ENCODE peak calls at places on chromosomes 1 and 21, in ten cellular contexts. G is ELF-1; V is activated CD8-positive, alpha-beta T cell treated with anti-CD3 and anti-CD28 coated beads, Interleukin-2, amount 10 ng/mL, durations not matched to agents 7 days and 5 days; W is osteoblast; D is A172; P is NCI-H1092; M is neuronal stem cell; F is AG10803; Y is MM.1S; Z is epithelial cell of esophagus. L is an unnamed sample.

GRCh38 chr1:108559215-108560142 is at the start of gene EEIG2:
- DNase-seq in G (peak), V (peak), W (peak), D (peak), P (peak), M (peak), F (peak), Y (peak), Z (peak), L (peak)

GRCh38 chr1:42206164-42206563 is 41.6 kb upstream of the GUCA2A start:
- DNase-seq in G (peak), V (no peak), W (no peak), D (no peak), P (no peak), M (no peak), F (no peak), Y (no peak), Z (peak), L (peak)

GRCh38 chr21:15191342-15191741 is 126.5 kb upstream of the NRIP1 start:
- DNase-seq in G (no peak), V (no peak), W (no peak), D (no peak), P (no peak), M (no peak), F (no peak), Y (no peak), Z (no peak), L (no peak)

GRCh38 chr1:233617025-233617424 is 3.1 kb downstream of the KCNK1 start:
- DNase-seq in G (no peak), V (no peak), W (no peak), D (no peak), P (no peak), M (no peak), F (no peak), Y (no peak), Z (no peak), L (no peak)

GRCh38 chr1:180167021-180167701 is 12.5 kb downstream of the QSOX1 start:
- DNase-seq in G (no peak), V (no peak), W (peak), D (no peak), P (no peak), M (no peak), F (no peak), Y (no peak), Z (no peak), L (no peak)

GRCh38 chr1:235910357-235911299 is 43.9 kb upstream of the LYST start:
- DNase-seq in G (peak), V (no peak), W (peak), D (peak), P (no peak), M (peak), F (peak), Y (no peak), Z (peak), L (peak)

GRCh38 chr1:43225168-43225567 is 44.6 kb upstream of the TMEM125 start:
- DNase-seq in G (no peak), V (no peak), W (no peak), D (peak), P (no peak), M (no peak), F (peak), Y (peak), Z (peak), L (peak)

GRCh38 chr1:205538211-205538840 is 33.9 kb downstream of the CDK18 start:
- DNase-seq in G (no peak), V (no peak), W (peak), D (no peak), P (no peak), M (no peak), F (peak), Y (no peak), Z (no peak), L (no peak)

GRCh38 chr1:160414836-160415235 is 14.5 kb downstream of the VANGL2 start:
- DNase-seq in G (no peak), V (no peak), W (no peak), D (no peak), P (no peak), M (no peak), F (no peak), Y (no peak), Z (peak), L (no peak)

GRCh38 chr21:42061866-42062542 is 9.1 kb upstream of the UMODL1 start:
- DNase-seq in G (no peak), V (peak), W (peak), D (no peak), P (no peak), M (no peak), F (no peak), Y (peak), Z (no peak), L (no peak)

GRCh38 chr1:41891403-41891896 is 27.3 kb downstream of the HIVEP3 start:
- DNase-seq in G (no peak), V (peak), W (peak), D (peak), P (peak), M (no peak), F (no peak), Y (peak), Z (no peak), L (peak)

GRCh38 chr1:241611063-241611462 is 29.1 kb downstream of the CHML start:
- DNase-seq in G (peak), V (no peak), W (no peak), D (peak), P (peak), M (peak), F (peak), Y (peak), Z (peak), L (peak)

GRCh38 chr1:210882414-210883221 is 251.3 kb downstream of the KCNH1 start:
- DNase-seq in G (no peak), V (no peak), W (peak), D (peak), P (no peak), M (no peak), F (peak), Y (no peak), Z (peak), L (peak)